ENCODE peak calls at places on chromosome 17, in six cellular contexts. I, B, A, O, S and F are unnamed samples.

GRCh38 chr17:58232707-58233156 is 5.7 kb upstream of the LPO start:
- DNase-seq in I (no peak), O (peak; percentile 33), B (no peak), A (no peak), S (no peak), F (no peak)

GRCh38 chr17:72122668-72123495 is 2.1 kb downstream of the SOX9 start:
- DNase-seq in B (no peak), A (no peak), O (peak; percentile 65), I (no peak), S (no peak), F (no peak)

GRCh38 chr17:43900183-43900857 is 7.0 kb downstream of the MPP2 start:
- DNase-seq in A (peak; percentile 60), O (peak; percentile 82), B (peak; percentile 89), I (peak; percentile 89), S (peak; percentile 90), F (peak; percentile 67)

GRCh38 chr17:45719335-45720071 is 64.6 kb upstream of the CRHR1 start:
- DNase-seq in S (no peak), O (peak; percentile 12), I (no peak), B (no peak), A (peak; percentile 74), F (peak; percentile 60)

GRCh38 chr17:74450925-74451403 is 15.5 kb upstream of the CD300A start:
- DNase-seq in B (no peak), S (peak; percentile 25), O (no peak), A (no peak), I (no peak), F (no peak)

GRCh38 chr17:61387011-61387410 is 12.6 kb upstream of the TBX2 start:
- DNase-seq in I (no peak), A (no peak), S (no peak), O (no peak), B (no peak), F (no peak)

GRCh38 chr17:57498443-57498842 is 242.1 kb downstream of the MSI2 start:
- DNase-seq in I (no peak), A (no peak), O (no peak), B (no peak), S (no peak), F (no peak)

GRCh38 chr17:42985225-42985624 is 4.9 kb downstream of the RUNDC1 start:
- DNase-seq in O (no peak), B (no peak), S (no peak), I (no peak), A (no peak), F (no peak)

GRCh38 chr17:28928061-28928460 is 23.3 kb downstream of the PHF12 start:
- DNase-seq in I (no peak), B (no peak), S (no peak), A (no peak), O (no peak), F (no peak)

GRCh38 chr17:81069084-81069645 is 34.2 kb downstream of the BAIAP2 start:
- DNase-seq in I (no peak), B (peak; percentile 85), A (no peak), O (no peak), S (peak; percentile 54), F (peak; percentile 57)

GRCh38 chr17:49762148-49762941 is 1.6 kb downstream of the FAM117A start:
- DNase-seq in A (peak; percentile 62), S (no peak), B (no peak), I (no peak), O (no peak), F (no peak)

GRCh38 chr17:76969598-76970172 is 101.5 kb downstream of the MGAT5B start:
- DNase-seq in S (no peak), I (no peak), O (peak; percentile 45), B (peak; percentile 31), A (peak; percentile 74), F (no peak)

GRCh38 chr17:16888413-16889087 is 83.4 kb downstream of the TNFRSF13B start:
- DNase-seq in S (no peak), A (no peak), I (no peak), B (no peak), O (no peak), F (no peak)

GRCh38 chr17:53142890-53143289 is 679.8 kb upstream of the KIF2B start:
- DNase-seq in B (no peak), O (peak; percentile 56), A (no peak), I (no peak), S (no peak), F (no peak)

GRCh38 chr17:63151981-63152523 is 186.0 kb downstream of the TANC2 start:
- DNase-seq in O (no peak), B (no peak), S (no peak), A (no peak), I (no peak), F (no peak)

GRCh38 chr17:1416414-1416813 is 16.4 kb upstream of the YWHAE start:
- DNase-seq in A (no peak), O (no peak), I (no peak), B (no peak), S (no peak), F (no peak)

GRCh38 chr17:17497065-17497844 is 1.1 kb upstream of the RASD1 start:
- DNase-seq in O (no peak), S (peak; percentile 24), B (no peak), A (no peak), I (no peak), F (no peak)

GRCh38 chr17:11944587-11944986 is 52.7 kb downstream of the ZNF18 start:
- DNase-seq in B (no peak), I (no peak), O (no peak), A (no peak), S (no peak), F (no peak)

GRCh38 chr17:10031102-10031501 is 126.0 kb upstream of the RCVRN start:
- DNase-seq in I (no peak), S (no peak), B (no peak), A (no peak), O (no peak), F (no peak)

GRCh38 chr17:12530126-12530525 is 135.6 kb upstream of the MYOCD start:
- DNase-seq in A (no peak), I (no peak), B (no peak), S (no peak), O (no peak), F (no peak)

GRCh38 chr17:79966681-79967080 is 69.0 kb downstream of the TBC1D16 start:
- DNase-seq in A (no peak), I (no peak), B (no peak), S (no peak), O (no peak), F (no peak)
- H3K4me3 ChIP-seq in A (no peak overlapping the region), I (no peak overlapping the region), B (no peak overlapping the region), S (no peak overlapping the region), O (no peak overlapping the region), F (no peak overlapping the region)

GRCh38 chr17:82804442-82805191 is 35.2 kb downstream of the ZNF750 start:
- DNase-seq in O (no peak), I (peak; percentile 76), A (no peak), B (peak; percentile 27), S (peak; percentile 86), F (peak; percentile 98)
- H3K27ac ChIP-seq in O (no peak overlapping the region), I (peak overlapping the region; percentile 62), A (no peak overlapping the region), B (no peak overlapping the region), S (peak overlapping the region; percentile 79), F (peak overlapping the region; percentile 92)

GRCh38 chr17:5868916-5869475 is 201.2 kb upstream of the WSCD1 start:
- DNase-seq in A (no peak), B (no peak), S (no peak), O (no peak), I (no peak), F (no peak)
- H3K4me3 ChIP-seq in A (no peak overlapping the region), B (no peak overlapping the region), S (no peak overlapping the region), O (no peak overlapping the region), I (no peak overlapping the region), F (no peak overlapping the region)

DNA sequence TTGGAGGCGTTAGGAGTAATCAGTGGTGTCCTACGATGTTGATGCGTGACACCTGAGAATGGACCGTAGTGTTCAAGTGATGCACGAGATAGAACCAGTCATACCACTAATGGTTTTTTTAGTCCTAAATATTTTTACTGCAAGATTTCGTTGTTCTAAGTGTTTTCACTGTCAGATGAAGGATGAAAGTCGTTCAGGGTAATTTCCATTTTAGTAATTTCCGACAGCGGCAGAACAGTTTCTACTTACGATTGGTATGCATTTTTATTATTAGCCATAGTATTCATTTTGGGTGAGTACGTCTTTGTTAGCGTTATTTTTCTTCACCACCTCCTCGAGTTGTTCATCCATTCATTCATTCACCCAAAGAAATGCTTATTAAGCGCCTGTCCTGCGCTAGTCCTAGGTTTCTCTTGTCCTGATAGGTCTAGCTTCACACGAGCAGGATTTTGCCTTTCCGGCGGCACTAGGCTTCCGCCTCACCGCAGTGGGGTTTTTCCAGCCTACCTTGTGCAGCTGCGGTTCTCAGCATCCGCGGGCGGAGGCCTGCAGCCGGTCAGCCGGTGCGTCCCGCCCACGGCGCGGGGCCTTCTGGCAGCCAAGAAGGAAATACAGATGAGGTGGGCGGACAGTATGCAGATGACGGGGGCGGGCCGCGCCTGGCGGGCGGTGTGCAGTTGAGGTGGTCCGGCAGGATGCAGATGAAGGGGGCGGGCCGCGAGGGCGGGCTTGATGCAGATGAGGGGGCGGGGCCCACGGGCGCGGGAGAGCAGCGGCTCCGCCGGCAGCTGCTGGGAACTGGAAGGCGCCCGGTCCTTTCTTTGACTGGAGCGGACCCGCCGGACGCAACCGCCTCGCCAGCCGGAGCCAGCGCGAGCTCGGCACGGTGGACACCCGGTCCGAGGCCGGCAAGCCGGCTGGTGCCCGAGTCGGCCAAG is 146.4 kb downstream of the SPECC1 start:
- DNase-seq in I (peak; percentile 95), A (peak; percentile 95), B (peak; percentile 100), O (peak; percentile 94), S (peak; percentile 98), F (peak; percentile 79)
- H3K27ac ChIP-seq in I (peak overlapping the region; percentile 50), A (peak overlapping the region; percentile 88), B (peak overlapping the region; percentile 86), O (no peak overlapping the region), S (no peak overlapping the region), F (no peak overlapping the region)

GRCh38 chr17:40361925-40362695 is 2.4 kb downstream of the GJD3 start:
- DNase-seq in I (no peak), S (no peak), A (no peak), O (no peak), B (no peak), F (no peak)

GRCh38 chr17:40362696-40363479 is 1.6 kb downstream of the GJD3 start:
- DNase-seq in I (peak; percentile 54), O (peak; percentile 71), B (peak; percentile 82), S (peak; percentile 74), A (peak; percentile 72), F (no peak)

GRCh38 chr17:40364906-40365305 is 369 bp upstream of the GJD3 start:
- DNase-seq in I (no peak), B (no peak), S (no peak), O (no peak), A (no peak), F (no peak)

GRCh38 chr17:40364121-40364861 is at the start of gene GJD3:
- DNase-seq in S (no peak), B (no peak), I (peak; percentile 50), A (no peak), O (no peak), F (no peak)

DNA sequence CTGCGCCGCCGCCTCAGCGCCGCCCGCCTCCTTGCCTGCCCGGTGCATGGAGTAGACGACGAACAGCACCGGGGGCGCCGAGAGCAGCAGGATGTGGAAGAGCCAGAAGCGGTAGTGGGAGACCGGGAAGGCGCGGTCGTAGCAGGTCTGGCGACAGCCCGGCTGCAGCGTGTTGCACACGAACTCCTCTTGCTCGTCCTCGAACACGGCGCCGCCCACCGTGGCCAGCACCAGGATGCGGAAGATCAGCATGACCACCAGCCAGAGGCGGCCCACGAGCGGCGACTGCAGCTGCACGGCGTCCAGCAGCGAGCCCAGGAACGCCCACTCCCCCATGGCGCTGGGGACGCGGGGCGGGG is 1.1 kb downstream of the GJD3 start:
- DNase-seq in I (peak; percentile 43), O (no peak), S (peak; percentile 59), A (no peak), B (no peak), F (no peak)
- H3K4me3 ChIP-seq in I (peak overlapping the region; percentile 62), O (peak overlapping the region; percentile 42), S (peak overlapping the region; percentile 65), A (peak overlapping the region; percentile 69), B (no peak overlapping the region), F (peak overlapping the region; percentile 70)